ENCODE peak calls at places on chromosomes 11 and 22, in five cellular contexts. N, S, D, L and R are unnamed samples.

GRCh38 chr11:44709281-44709562 is 17.5 kb upstream of the TSPAN18 start:
- DNase-seq in N (no peak), S (peak), D (no peak), L (no peak), R (peak)

GRCh38 chr11:32107647-32108046 is 16.8 kb downstream of the RCN1 start:
- DNase-seq in N (no peak), S (peak), D (no peak), L (no peak), R (no peak)

GRCh38 chr11:7278314-7278917 is 26.7 kb downstream of the SYT9 start:
- DNase-seq in N (no peak), S (no peak), D (peak), L (no peak), R (peak)

GRCh38 chr11:22666320-22666699 is at the start of gene GAS2:
- DNase-seq in N (no peak), S (no peak), D (no peak), L (no peak), R (no peak)

GRCh38 chr22:25711491-25711890 is 30.5 kb upstream of the MYO18B start:
- DNase-seq in N (no peak), S (no peak), D (no peak), L (no peak), R (no peak)

GRCh38 chr22:39959640-39960447 is at the start of gene TMA7B:
- DNase-seq in N (no peak), S (no peak), D (peak), L (peak), R (no peak)

GRCh38 chr11:132579686-132580085 is 952.6 kb downstream of the OPCML start:
- DNase-seq in N (no peak), S (no peak), D (no peak), L (no peak), R (no peak)

GRCh38 chr11:74485868-74486267 is 7.7 kb downstream of the LIPT2 start:
- DNase-seq in N (no peak), S (no peak), D (no peak), L (no peak), R (no peak)

GRCh38 chr11:124893781-124894401 is 3.8 kb downstream of the ROBO4 start:
- DNase-seq in N (no peak), S (no peak), D (no peak), L (no peak), R (no peak)

GRCh38 chr11:132137981-132138313 is 767.5 kb downstream of the NTM start:
- DNase-seq in N (no peak), S (no peak), D (no peak), L (no peak), R (no peak)

GRCh38 chr11:26936109-26936508 is 57.8 kb upstream of the FIBIN start:
- DNase-seq in N (peak), S (no peak), D (no peak), L (no peak), R (no peak)

GRCh38 chr11:1487851-1488574 is 1.4 kb upstream of the MOB2 start:
- DNase-seq in N (no peak), S (no peak), D (no peak), L (no peak), R (no peak)

GRCh38 chr11:32594272-32594671 is 10.6 kb downstream of the EIF3M start:
- DNase-seq in N (no peak), S (no peak), D (no peak), L (no peak), R (no peak)

GRCh38 chr22:39133871-39134270 is 18.6 kb downstream of the CBX7 start:
- DNase-seq in N (no peak), S (no peak), D (no peak), L (no peak), R (no peak)